ENCODE peak calls at places on chromosomes 13 and 19, in six cellular contexts. One of them, this sample, is unnamed.

GRCh38 chr19:6499052-6499790 is 2.9 kb downstream of the TUBB4A start:
- DNase-seq in right lobe of liver: no peak
- DNase-seq in HT1080: no peak
- DNase-seq in kidney epithelial cell: no peak
- DNase-seq in heart left ventricle: no peak
- DNase-seq in activated T-helper 1 cell treated with anti-CD3 and anti-CD28 coated beads, Interleukin-2, amount 50 U/mL, for 16 hours: no peak
- DNase-seq in this sample: no peak

GRCh38 chr13:109871018-109871370 is 84.6 kb upstream of the IRS2 start:
- DNase-seq in HT1080: peak; percentile 61
- DNase-seq in heart left ventricle: no peak
- DNase-seq in activated T-helper 1 cell treated with anti-CD3 and anti-CD28 coated beads, Interleukin-2, amount 50 U/mL, for 16 hours: no peak
- DNase-seq in kidney epithelial cell: no peak
- DNase-seq in right lobe of liver: no peak
- DNase-seq in this sample: peak; percentile 58

GRCh38 chr13:65638572-65639168 is 1591.5 kb downstream of the PCDH9 start:
- DNase-seq in heart left ventricle: no peak
- DNase-seq in activated T-helper 1 cell treated with anti-CD3 and anti-CD28 coated beads, Interleukin-2, amount 50 U/mL, for 16 hours: no peak
- DNase-seq in HT1080: peak; percentile 22
- DNase-seq in right lobe of liver: no peak
- DNase-seq in kidney epithelial cell: no peak
- DNase-seq in this sample: peak; percentile 53

GRCh38 chr19:34350161-34350561 is 14.8 kb upstream of the GPI start:
- DNase-seq in heart left ventricle: no peak
- DNase-seq in right lobe of liver: peak; percentile 14
- DNase-seq in HT1080: no peak
- DNase-seq in kidney epithelial cell: no peak
- DNase-seq in activated T-helper 1 cell treated with anti-CD3 and anti-CD28 coated beads, Interleukin-2, amount 50 U/mL, for 16 hours: peak; percentile 42
- DNase-seq in this sample: no peak

GRCh38 chr13:84255226-84255625 is 373.0 kb upstream of the SLITRK1 start:
- DNase-seq in right lobe of liver: no peak
- DNase-seq in heart left ventricle: no peak
- DNase-seq in HT1080: no peak
- DNase-seq in kidney epithelial cell: no peak
- DNase-seq in activated T-helper 1 cell treated with anti-CD3 and anti-CD28 coated beads, Interleukin-2, amount 50 U/mL, for 16 hours: no peak
- DNase-seq in this sample: no peak

GRCh38 chr19:769610-770009 is 18.7 kb downstream of the MISP start:
- DNase-seq in heart left ventricle: no peak
- DNase-seq in activated T-helper 1 cell treated with anti-CD3 and anti-CD28 coated beads, Interleukin-2, amount 50 U/mL, for 16 hours: no peak
- DNase-seq in right lobe of liver: no peak
- DNase-seq in HT1080: no peak
- DNase-seq in kidney epithelial cell: no peak
- DNase-seq in this sample: no peak

GRCh38 chr19:56918682-56919307 is 78.3 kb upstream of the PEG3 start:
- DNase-seq in HT1080: no peak
- DNase-seq in kidney epithelial cell: no peak
- DNase-seq in heart left ventricle: no peak
- DNase-seq in right lobe of liver: no peak
- DNase-seq in activated T-helper 1 cell treated with anti-CD3 and anti-CD28 coated beads, Interleukin-2, amount 50 U/mL, for 16 hours: no peak
- DNase-seq in this sample: no peak

GRCh38 chr19:29503785-29504184 is 22.0 kb upstream of the VSTM2B start:
- DNase-seq in HT1080: no peak
- DNase-seq in heart left ventricle: no peak
- DNase-seq in activated T-helper 1 cell treated with anti-CD3 and anti-CD28 coated beads, Interleukin-2, amount 50 U/mL, for 16 hours: no peak
- DNase-seq in kidney epithelial cell: no peak
- DNase-seq in right lobe of liver: peak; percentile 25
- DNase-seq in this sample: no peak

This sample was measured in MCF 10A.